ENCODE peak calls at places on chromosome 7, in nine cellular contexts. Q is endodermal cell; V is skeletal muscle cell; I is germinal center; S is SK-N-SH; L is activated T-helper 9 cell treated with anti-CD3 and anti-CD28 coated beads, Interleukin-2, amount 50 U/mL, for 16 hours; F is neural progenitor cell; W is stimulated activated CD4-positive, alpha-beta T cell treated with anti-CD3 and anti-CD28 coated beads, Interleukin-1b, Interleukin-23, amount 100 ng/mL, for 48 hours; U is C1 segment of cervical spinal cord. A is an unnamed sample.

GRCh38 chr7:73827568-73828106 is 3.2 kb upstream of the CLDN4 start:
- DNase-seq in Q (peak; percentile 83), V (no peak), I (no peak), S (peak; percentile 88), L (no peak), F (no peak), W (no peak), U (no peak), A (no peak)

GRCh38 chr7:41918597-41918996 is 215.7 kb upstream of the INHBA start:
- DNase-seq in Q (no peak), V (peak; percentile 97), I (no peak), S (no peak), L (no peak), F (no peak), W (no peak), U (no peak), A (no peak)

GRCh38 chr7:11281953-11282352 is 308.3 kb downstream of the PHF14 start:
- DNase-seq in Q (no peak), V (no peak), I (no peak), S (no peak), L (no peak), F (no peak), W (no peak), U (no peak), A (no peak)

GRCh38 chr7:41315764-41316163 is 387.1 kb downstream of the INHBA start:
- DNase-seq in Q (peak; percentile 83), V (no peak), I (no peak), S (no peak), L (no peak), F (peak; percentile 11), W (no peak), U (no peak), A (no peak)

GRCh38 chr7:133061792-133062191 is 20.1 kb downstream of the CHCHD3 start:
- DNase-seq in Q (no peak), V (no peak), I (no peak), S (no peak), L (no peak), F (no peak), W (no peak), U (no peak), A (no peak)

GRCh38 chr7:94655562-94655883 is 410 bp downstream of the SGCE start:
- DNase-seq in Q (peak; percentile 73), V (no peak), I (no peak), S (no peak), L (no peak), F (peak; percentile 61), W (no peak), U (no peak), A (no peak)

GRCh38 chr7:76278540-76278939 is 23.9 kb upstream of the HSPB1 start:
- DNase-seq in Q (peak; percentile 71), V (no peak), I (no peak), S (peak; percentile 70), L (no peak), F (no peak), W (no peak), U (no peak), A (no peak)

GRCh38 chr7:19001854-19002253 is 115.6 kb downstream of the TWIST1 start:
- DNase-seq in Q (no peak), V (no peak), I (no peak), S (no peak), L (no peak), F (no peak), W (no peak), U (no peak), A (no peak)

GRCh38 chr7:128679920-128680319 is 7.8 kb downstream of the GARIN1A start:
- DNase-seq in Q (no peak), V (no peak), I (no peak), S (no peak), L (no peak), F (no peak), W (no peak), U (no peak), A (no peak)

GRCh38 chr7:38699481-38699880 is 68.3 kb upstream of the AMPH start:
- DNase-seq in Q (no peak), V (peak; percentile 16), I (no peak), S (no peak), L (no peak), F (no peak), W (no peak), U (no peak), A (no peak)

GRCh38 chr7:24786306-24786705 is 29.0 kb upstream of the GSDME start:
- DNase-seq in Q (no peak), V (no peak), I (no peak), S (no peak), L (no peak), F (no peak), W (no peak), U (no peak), A (no peak)

GRCh38 chr7:78024591-78024990 is 226.0 kb downstream of the PHTF2 start:
- DNase-seq in Q (no peak), V (no peak), I (no peak), S (no peak), L (no peak), F (no peak), W (no peak), U (no peak), A (no peak)

GRCh38 chr7:46076527-46076926 is 155.5 kb upstream of the IGFBP3 start:
- DNase-seq in Q (no peak), V (peak; percentile 42), I (no peak), S (no peak), L (no peak), F (no peak), W (no peak), U (no peak), A (no peak)

GRCh38 chr7:92813390-92814024 is 22.9 kb downstream of the CDK6 start:
- DNase-seq in Q (no peak), V (no peak), I (peak; percentile 26), S (no peak), L (no peak), F (no peak), W (no peak), U (no peak), A (no peak)

GRCh38 chr7:17289074-17289665 is 9.3 kb upstream of the AHR start:
- DNase-seq in Q (no peak), V (no peak), I (no peak), S (no peak), L (no peak), F (no peak), W (no peak), U (no peak), A (no peak)

GRCh38 chr7:145106001-145106400 is 270.1 kb upstream of the TPK1 start:
- DNase-seq in Q (no peak), V (peak; percentile 3), I (no peak), S (no peak), L (no peak), F (no peak), W (no peak), U (no peak), A (no peak)

GRCh38 chr7:20164420-20165145 is 52.6 kb downstream of the MACC1 start:
- DNase-seq in Q (no peak), V (no peak), I (no peak), S (no peak), L (no peak), F (no peak), W (no peak), U (no peak), A (no peak)

GRCh38 chr7:121343302-121343701 is 14.5 kb downstream of the WNT16 start:
- DNase-seq in Q (no peak), V (no peak), I (no peak), S (no peak), L (no peak), F (no peak), W (no peak), U (no peak), A (no peak)

GRCh38 chr7:99386584-99387238 is 12.2 kb downstream of the ARPC1B start:
- DNase-seq in Q (no peak), V (no peak), I (no peak), S (peak; percentile 58), L (no peak), F (no peak), W (no peak), U (no peak), A (no peak)

GRCh38 chr7:16484453-16485158 is 19.1 kb upstream of the SOSTDC1 start:
- DNase-seq in Q (peak; percentile 65), V (peak; percentile 37), I (no peak), S (no peak), L (no peak), F (peak; percentile 31), W (no peak), U (no peak), A (no peak)

GRCh38 chr7:155002411-155003214 is at the start of gene PAXIP1:
- DNase-seq in Q (peak; percentile 79), V (no peak), I (peak; percentile 78), S (peak; percentile 97), L (peak; percentile 53), F (peak; percentile 92), W (peak; percentile 32), U (no peak), A (peak; percentile 83)

GRCh38 chr7:30844483-30844874 is 67.2 kb upstream of the AQP1 start:
- DNase-seq in Q (no peak), V (no peak), I (no peak), S (no peak), L (no peak), F (no peak), W (no peak), U (no peak), A (no peak)

GRCh38 chr7:17774248-17774647 is 166.0 kb downstream of the SNX13 start:
- DNase-seq in Q (no peak), V (peak; percentile 76), I (no peak), S (no peak), L (no peak), F (no peak), W (no peak), U (no peak), A (no peak)

GRCh38 chr7:88835147-88835728 is 39.7 kb upstream of the TEX47 start:
- DNase-seq in Q (no peak), V (no peak), I (peak; percentile 3), S (peak; percentile 39), L (no peak), F (peak; percentile 49), W (no peak), U (no peak), A (no peak)

GRCh38 chr7:30780909-30781308 is 9.7 kb downstream of the MINDY4 start:
- DNase-seq in Q (peak; percentile 14), V (no peak), I (no peak), S (peak; percentile 48), L (no peak), F (no peak), W (no peak), U (no peak), A (no peak)

GRCh38 chr7:158407581-158408331 is 179.9 kb downstream of the PTPRN2 start:
- DNase-seq in Q (no peak), V (no peak), I (no peak), S (peak; percentile 74), L (no peak), F (peak; percentile 74), W (no peak), U (no peak), A (no peak)

A was measured in type B pancreatic cell.